ENCODE peak calls at places on chromosomes 12 and 14, in four cellular contexts. M is posterior vena cava; C is HTR-8/SVneo; Y is effector memory CD8-positive, alpha-beta T cell. A is an unnamed sample.

GRCh38 chr12:32440120-32440865 is 40.9 kb downstream of the FGD4 start:
- DNase-seq in Y (no peak), M (no peak), C (no peak), A (no peak)

GRCh38 chr14:32332415-32333116 is 3.5 kb downstream of the AKAP6 start:
- DNase-seq in M (no peak), Y (no peak), C (no peak), A (no peak)

GRCh38 chr12:24902521-24903304 is 46.2 kb downstream of the BCAT1 start:
- DNase-seq in M (peak), C (no peak), Y (no peak), A (no peak)

GRCh38 chr14:104075530-104076151 is 9.9 kb upstream of the ASPG start:
- DNase-seq in C (no peak), M (no peak), Y (no peak), A (no peak)

GRCh38 chr12:67531051-67531450 is 117.5 kb upstream of the DYRK2 start:
- DNase-seq in M (no peak), C (no peak), Y (no peak), A (no peak)

GRCh38 chr12:89085421-89085820 is 266.9 kb downstream of the DUSP6 start:
- DNase-seq in Y (no peak), M (no peak), C (no peak), A (no peak)

GRCh38 chr14:58965601-58966000 is 222.9 kb upstream of the DAAM1 start:
- DNase-seq in M (no peak), Y (no peak), C (no peak), A (no peak)

GRCh38 chr12:14845350-14845750 is 2.0 kb upstream of the ART4 start:
- DNase-seq in M (no peak), Y (peak), C (no peak), A (no peak)

GRCh38 chr14:23183479-23183878 is at the start of gene SLC7A8:
- DNase-seq in Y (no peak), M (peak), C (no peak), A (no peak)